ENCODE peak calls at places on chromosomes 4 and X, in five cellular contexts. M is ACHN, Q is body of pancreas, K is H4, Y is hypothalamus. X is an unnamed sample.

GRCh38 chr4:20773144-20773997 is 73.1 kb downstream of the PACRGL start:
- DNase-seq in K (peak; percentile 68), Y (peak; percentile 35), M (peak; percentile 56), Q (peak; percentile 45), X (peak; percentile 33)

GRCh38 chrX:29172880-29173279 is 585.6 kb downstream of the IL1RAPL1 start:
- DNase-seq in Q (no peak), Y (no peak), K (peak; percentile 39), M (no peak), X (no peak)

GRCh38 chr4:30717208-30718020 is 2.8 kb upstream of the PCDH7 start:
- DNase-seq in K (peak; percentile 87), M (peak; percentile 60), Y (peak; percentile 32), Q (no peak), X (peak; percentile 31)

GRCh38 chr4:76532810-76533209 is 97.8 kb downstream of the SHROOM3 start:
- DNase-seq in K (no peak), Y (no peak), Q (no peak), M (no peak), X (no peak)

GRCh38 chrX:31110657-31111056 is 38.8 kb upstream of the FTHL17 start:
- DNase-seq in Q (no peak), Y (no peak), K (no peak), M (no peak), X (no peak)

GRCh38 chr4:48445704-48446103 is 37.4 kb upstream of the SLC10A4 start:
- DNase-seq in M (peak; percentile 54), K (no peak), Q (no peak), Y (no peak), X (no peak)

GRCh38 chr4:83307920-83308319 is 23.3 kb upstream of the COQ2 start:
- DNase-seq in Q (no peak), Y (no peak), M (no peak), K (no peak), X (no peak)

GRCh38 chr4:571838-572572 is 4.1 kb downstream of the TMEM271 start:
- DNase-seq in K (no peak), Y (no peak), Q (no peak), M (no peak), X (no peak)

GRCh38 chrX:56397636-56398035 is 165.5 kb downstream of the KLF8 start:
- DNase-seq in Y (no peak), Q (no peak), M (no peak), K (no peak), X (no peak)

GRCh38 chrX:41921492-41922124 is 1.7 kb downstream of the CASK start:
- DNase-seq in M (peak; percentile 16), Q (no peak), K (peak; percentile 24), Y (no peak), X (no peak)

GRCh38 chr4:13340672-13341071 is 143.5 kb downstream of the RAB28 start:
- DNase-seq in Q (no peak), Y (no peak), M (no peak), K (no peak), X (no peak)

GRCh38 chrX:114500622-114501021 is 83.3 kb upstream of the HTR2C start:
- DNase-seq in M (no peak), Q (no peak), Y (no peak), K (peak; percentile 2), X (no peak)

GRCh38 chrX:102599950-102600579 is 750 bp downstream of the ARMCX5 start:
- DNase-seq in M (peak; percentile 0), Q (no peak), Y (peak; percentile 3), K (peak; percentile 4), X (no peak)

GRCh38 chrX:116897526-116897925 is 434.8 kb upstream of the CT83 start:
- DNase-seq in K (no peak), Y (no peak), Q (no peak), M (no peak), X (no peak)

GRCh38 chr4:76216975-76217814 is 3.6 kb upstream of the SCARB2 start:
- DNase-seq in Y (no peak), M (no peak), K (no peak), Q (no peak), X (no peak)

X was measured in dorsolateral prefrontal cortex.